ENCODE peak calls at places on chromosomes 4 and X, in four cellular contexts. C is upper lobe of left lung, F is IMR-90, H is brain microvascular endothelial cell. N is an unnamed sample.

GRCh38 chrX:65750674-65751469 is 83.4 kb downstream of the MSN start:
- DNase-seq in C (no peak), F (no peak), H (no peak), N (no peak)

GRCh38 chr4:148265627-148266026 is 176.6 kb downstream of the NR3C2 start:
- DNase-seq in C (no peak), F (no peak), H (no peak), N (no peak)

GRCh38 chr4:147482281-147482680 is 1.4 kb downstream of the EDNRA start:
- DNase-seq in C (no peak), F (no peak), H (peak), N (no peak)

GRCh38 chr4:141810038-141810701 is 173.8 kb downstream of the IL15 start:
- DNase-seq in C (no peak), F (peak), H (no peak), N (no peak)

GRCh38 chr4:173212379-173212778 is 43.8 kb downstream of the GALNT7 start:
- DNase-seq in C (no peak), F (peak), H (no peak), N (no peak)

GRCh38 chrX:69093960-69094935 is 71.0 kb downstream of the PJA1 start:
- DNase-seq in C (no peak), F (peak), H (peak), N (peak)

GRCh38 chrX:29547877-29548276 is 667.5 kb upstream of the MAGEB2 start:
- DNase-seq in C (no peak), F (no peak), H (no peak), N (no peak)

GRCh38 chrX:110407910-110408545 is 49.4 kb downstream of the RTL9 start:
- DNase-seq in C (no peak), F (peak), H (peak), N (peak)

GRCh38 chr4:8081171-8081570 is 77.4 kb downstream of the ABLIM2 start:
- DNase-seq in C (no peak), F (no peak), H (no peak), N (no peak)

GRCh38 chrX:153734871-153735270 is 10.2 kb downstream of the ABCD1 start:
- DNase-seq in C (no peak), F (no peak), H (no peak), N (no peak)

GRCh38 chr4:153804742-153805141 is 15.9 kb upstream of the SFRP2 start:
- DNase-seq in C (no peak), F (no peak), H (no peak), N (no peak)

GRCh38 chr4:92186239-92186638 is 117.5 kb upstream of the GRID2 start:
- DNase-seq in C (no peak), F (no peak), H (no peak), N (no peak)

GRCh38 chrX:73562986-73563739 is at the start of gene CHIC1:
- DNase-seq in C (peak), F (peak), H (peak), N (peak)

GRCh38 chrX:70166601-70167590 is 10.4 kb upstream of the DGAT2L6 start:
- DNase-seq in C (no peak), F (peak), H (peak), N (peak)

GRCh38 chr4:112552668-112553067 is 36.7 kb upstream of the NEUROG2 start:
- DNase-seq in C (no peak), F (peak), H (peak), N (peak)

GRCh38 chrX:150365953-150366911 is 3.1 kb downstream of the MAMLD1 start:
- DNase-seq in C (peak), F (peak), H (peak), N (no peak)

GRCh38 chrX:129540725-129541184 is 696 bp downstream of the OCRL start:
- DNase-seq in C (no peak), F (no peak), H (no peak), N (no peak)

GRCh38 chrX:115030635-115031034 is 13.2 kb upstream of the IL13RA2 start:
- DNase-seq in C (no peak), F (no peak), H (no peak), N (no peak)

GRCh38 chrX:21870494-21870893 is 14.7 kb downstream of the YY2 start:
- DNase-seq in C (no peak), F (no peak), H (no peak), N (no peak)

GRCh38 chrX:1534321-1535168 is 2.4 kb downstream of the P2RY8 start:
- DNase-seq in C (no peak), F (no peak), H (no peak), N (no peak)

GRCh38 chr4:154958621-154959358 is 177.7 kb downstream of the RBM46 start:
- DNase-seq in C (no peak), F (no peak), H (no peak), N (no peak)

GRCh38 chr4:25184056-25184455 is 23.8 kb upstream of the SEPSECS start:
- DNase-seq in C (no peak), F (no peak), H (no peak), N (no peak)

GRCh38 chr4:126341927-126342326 is 1027.2 kb downstream of the FAT4 start:
- DNase-seq in C (no peak), F (no peak), H (no peak), N (no peak)

GRCh38 chrX:47202316-47202715 is 8.7 kb downstream of the UBA1 start:
- DNase-seq in C (no peak), F (no peak), H (no peak), N (no peak)

GRCh38 chr4:89357346-89357745 is 49.7 kb upstream of the GPRIN3 start:
- DNase-seq in C (no peak), F (no peak), H (no peak), N (no peak)

GRCh38 chr4:1060121-1060520 is 48.7 kb downstream of the FGFRL1 start:
- DNase-seq in C (no peak), F (no peak), H (no peak), N (no peak)

GRCh38 chr4:77833158-77833724 is 14.1 kb upstream of the CNOT6L start:
- DNase-seq in C (no peak), F (no peak), H (no peak), N (no peak)

GRCh38 chr4:165502919-165503907 is 124.4 kb downstream of the CPE start:
- DNase-seq in C (no peak), F (peak), H (peak), N (no peak)

GRCh38 chrX:133674726-133675470 is 259.6 kb upstream of the GPC4 start:
- DNase-seq in C (no peak), F (no peak), H (no peak), N (no peak)

GRCh38 chr4:182819751-182820150 is 97.4 kb downstream of the DCTD start:
- DNase-seq in C (no peak), F (no peak), H (no peak), N (no peak)

GRCh38 chr4:77852892-77853495 is 9.6 kb upstream of the MRPL1 start:
- DNase-seq in C (no peak), F (no peak), H (no peak), N (no peak)

DNA sequence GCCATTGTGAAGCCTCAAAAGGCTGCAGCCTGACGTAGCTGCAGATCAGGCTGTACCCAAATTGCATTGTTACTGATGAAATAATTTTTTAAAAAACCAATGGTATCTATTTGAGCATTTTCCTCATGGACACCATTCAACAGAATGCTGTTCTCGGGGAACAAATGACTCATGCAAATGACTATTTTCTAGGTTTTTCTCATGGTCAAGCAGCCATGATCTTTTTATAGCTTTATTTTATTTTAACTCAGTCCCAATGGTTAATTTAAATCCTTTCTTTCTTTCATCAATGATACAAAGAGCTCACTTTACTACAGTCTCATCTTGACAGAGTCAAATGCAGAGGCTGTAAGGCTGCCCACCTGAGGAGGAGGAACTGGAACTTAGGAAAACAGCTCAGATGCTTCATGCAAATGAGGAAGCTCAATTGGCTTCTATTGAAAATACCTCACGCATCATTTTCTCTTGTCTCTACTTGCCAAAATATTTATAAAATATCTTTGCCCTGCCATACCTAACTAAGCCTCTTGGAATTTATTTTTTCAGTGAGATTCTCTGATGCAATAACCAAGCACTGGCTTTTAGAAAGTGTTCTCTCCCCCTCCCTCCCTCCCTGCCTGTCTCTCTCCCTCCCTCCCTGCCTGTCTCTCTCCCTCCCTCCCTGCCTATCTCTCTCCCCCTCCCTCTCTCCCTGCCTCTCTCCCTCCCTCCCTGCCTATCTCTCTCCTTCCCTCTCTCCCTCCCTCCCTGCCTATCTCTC is 81.0 kb downstream of the SORBS2 start:
- DNase-seq in C (no peak), F (no peak), H (no peak), N (peak)
- TF ChIP-seq CTCF in C (no peak), F (no peak), H (no peak), N (peak)

GRCh38 chrX:55796496-55796895 is 78.9 kb downstream of the RRAGB start:
- DNase-seq in C (no peak), F (no peak), H (no peak), N (no peak)

GRCh38 chrX:55801811-55802210 is 84.3 kb downstream of the RRAGB start:
- DNase-seq in C (no peak), F (no peak), H (no peak), N (no peak)
- TF ChIP-seq CTCF in C (no peak), F (no peak), H (no peak), N (no peak)

GRCh38 chr4:167623241-167623572 is 388.9 kb upstream of the SPOCK3 start:
- DNase-seq in C (no peak), F (no peak), H (no peak), N (no peak)

GRCh38 chr4:167622481-167623240 is 388.4 kb upstream of the SPOCK3 start:
- DNase-seq in C (no peak), F (peak), H (peak), N (peak)
- TF ChIP-seq CTCF in C (peak), F (peak), H (peak), N (peak)

GRCh38 chr4:159791334-159791733 is 688.5 kb downstream of the RAPGEF2 start:
- DNase-seq in C (no peak), F (no peak), H (no peak), N (no peak)
- TF ChIP-seq CTCF in C (no peak), F (no peak), H (no peak), N (no peak)